ENCODE peak calls at places on chromosomes 2 and 18, in six cellular contexts. B, C, S, H, E and X are unnamed samples.

GRCh38 chr2:50746526-50746925 is 285.4 kb downstream of the NRXN1 start:
- DNase-seq in B (no peak), C (no peak), S (no peak), H (no peak), E (no peak), X (no peak)

GRCh38 chr2:153320892-153321291 is 157.7 kb downstream of the RPRM start:
- DNase-seq in B (no peak), C (no peak), S (no peak), H (no peak), E (no peak), X (no peak)

GRCh38 chr2:199315299-199316179 is 142.2 kb downstream of the SATB2 start:
- DNase-seq in B (no peak), C (no peak), S (no peak), H (no peak), E (no peak), X (peak; percentile 61)

GRCh38 chr2:1868683-1869141 is 124.4 kb upstream of the PXDN start:
- DNase-seq in B (no peak), C (no peak), S (no peak), H (no peak), E (no peak), X (no peak)

GRCh38 chr18:11976882-11977281 is 4.4 kb upstream of the IMPA2 start:
- DNase-seq in B (no peak), C (no peak), S (no peak), H (no peak), E (no peak), X (no peak)

GRCh38 chr2:100416939-100417744 is at the start of gene CHST10:
- DNase-seq in B (peak; percentile 18), C (peak; percentile 72), S (peak; percentile 66), H (peak; percentile 49), E (peak; percentile 93), X (peak; percentile 41)

GRCh38 chr18:51051105-51051712 is 21.2 kb downstream of the SMAD4 start:
- DNase-seq in B (no peak), C (no peak), S (no peak), H (peak; percentile 49), E (no peak), X (peak; percentile 51)

GRCh38 chr2:217160978-217161973 is 301.4 kb upstream of the TNP1 start:
- DNase-seq in B (no peak), C (no peak), S (peak; percentile 15), H (no peak), E (peak; percentile 62), X (no peak)

GRCh38 chr2:217953011-217953481 is 49.7 kb downstream of the TNS1 start:
- DNase-seq in B (no peak), C (peak; percentile 90), S (no peak), H (no peak), E (no peak), X (no peak)

GRCh38 chr2:6945087-6945813 is 28.0 kb downstream of the RNF144A start:
- DNase-seq in B (no peak), C (no peak), S (no peak), H (no peak), E (peak; percentile 57), X (no peak)

GRCh38 chr18:39455300-39455699 is 1889.7 kb upstream of the CELF4 start:
- DNase-seq in B (no peak), C (no peak), S (no peak), H (no peak), E (no peak), X (no peak)

GRCh38 chr18:28177828-28178635 is 1.1 kb upstream of the CDH2 start:
- DNase-seq in B (no peak), C (no peak), S (peak; percentile 66), H (no peak), E (peak; percentile 62), X (peak; percentile 11)

GRCh38 chr18:28176933-28177827 is at the start of gene CDH2:
- DNase-seq in B (no peak), C (peak; percentile 68), S (peak; percentile 69), H (no peak), E (no peak), X (peak; percentile 79)

GRCh38 chr18:28175930-28176673 is 828 bp downstream of the CDH2 start:
- DNase-seq in B (no peak), C (no peak), S (no peak), H (no peak), E (peak; percentile 86), X (no peak)

GRCh38 chr18:28175047-28175929 is 1.6 kb downstream of the CDH2 start:
- DNase-seq in B (no peak), C (peak; percentile 60), S (peak; percentile 33), H (no peak), E (peak; percentile 19), X (no peak)

DNA sequence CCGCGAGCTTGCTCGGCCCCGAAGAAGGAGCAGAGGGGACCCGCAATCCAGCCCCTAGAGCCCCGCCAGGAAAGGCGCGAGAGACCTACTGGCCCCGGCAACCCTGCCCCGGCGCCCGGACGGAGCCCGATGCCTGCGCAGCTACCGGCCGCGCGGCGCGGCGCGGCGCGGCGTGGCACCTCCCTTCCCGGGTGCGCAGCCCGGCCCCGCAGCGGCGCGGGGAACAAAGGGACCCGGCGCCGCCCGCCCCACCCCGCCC is 327 bp downstream of the CDH2 start:
- DNase-seq in B (no peak), C (no peak), S (no peak), H (no peak), E (no peak), X (no peak)
- H3K4me3 ChIP-seq in B (no peak overlapping the region), C (peak overlapping the region; percentile 64), S (peak overlapping the region; percentile 75), H (no peak overlapping the region), E (peak overlapping the region; percentile 64), X (peak overlapping the region; percentile 68)

GRCh38 chr2:79512442-79513401 is at the start of gene CTNNA2:
- DNase-seq in B (no peak), C (no peak), S (peak; percentile 12), H (no peak), E (no peak), X (peak; percentile 67)
- H3K4me3 ChIP-seq in B (no peak within 1 kb of the TSS), C (peak within 1 kb of the TSS; percentile 48), S (peak within 1 kb of the TSS; percentile 45), H (no peak within 1 kb of the TSS), E (peak within 1 kb of the TSS; percentile 60), X (peak within 1 kb of the TSS; percentile 37)

GRCh38 chr2:144230057-144230451 is 289.9 kb downstream of the ZEB2 start:
- DNase-seq in B (no peak), C (no peak), S (no peak), H (no peak), E (no peak), X (no peak)
- H3K4me3 ChIP-seq in B (no peak overlapping the region), C (no peak overlapping the region), S (no peak overlapping the region), H (no peak overlapping the region), E (no peak overlapping the region), X (no peak overlapping the region)

GRCh38 chr2:101750688-101751087 is 53.2 kb downstream of the MAP4K4 start:
- DNase-seq in B (no peak), C (no peak), S (no peak), H (no peak), E (peak; percentile 10), X (no peak)

GRCh38 chr2:101753207-101753616 is 55.7 kb downstream of the MAP4K4 start:
- DNase-seq in B (no peak), C (no peak), S (no peak), H (no peak), E (peak; percentile 24), X (no peak)

GRCh38 chr2:101752708-101753107 is 55.2 kb downstream of the MAP4K4 start:
- DNase-seq in B (no peak), C (peak; percentile 73), S (peak; percentile 36), H (no peak), E (peak; percentile 88), X (no peak)

GRCh38 chr2:101751276-101751675 is 53.8 kb downstream of the MAP4K4 start:
- DNase-seq in B (no peak), C (no peak), S (no peak), H (no peak), E (peak; percentile 75), X (no peak)

DNA sequence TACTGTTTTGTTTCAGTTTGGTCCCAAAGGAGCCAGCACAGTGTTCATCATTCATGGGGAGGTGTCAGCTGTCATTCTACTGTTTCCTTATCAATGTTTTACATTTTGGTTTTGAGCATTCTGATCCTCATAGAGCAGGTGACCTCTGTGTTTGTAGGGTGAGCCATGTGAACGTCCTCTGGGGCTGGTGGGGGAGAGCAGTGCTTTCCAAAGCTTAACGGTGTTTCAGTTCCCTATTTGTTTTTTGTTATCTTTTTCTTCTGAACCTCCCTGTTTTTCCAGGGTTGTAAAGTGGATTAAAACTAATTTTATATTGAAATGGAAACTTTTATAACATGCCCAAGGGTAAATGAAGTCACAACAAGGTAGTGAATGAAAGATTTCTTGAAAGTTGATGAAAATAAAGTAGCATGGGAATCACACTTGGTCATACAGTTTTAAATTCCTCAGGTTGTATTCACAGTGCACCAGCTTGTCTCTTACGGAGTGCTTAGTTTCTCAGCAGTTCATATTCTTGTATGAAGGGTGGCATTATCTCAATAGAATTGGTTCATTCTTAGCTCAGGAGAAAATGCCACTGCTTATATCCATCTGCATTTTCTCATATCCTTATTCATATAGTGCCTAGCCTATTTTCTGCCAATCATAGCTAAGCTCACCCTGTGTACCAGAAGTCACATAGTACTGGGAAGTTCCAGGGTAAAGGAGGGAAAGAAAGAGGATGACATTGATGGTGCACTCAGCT is 54.5 kb downstream of the MAP4K4 start:
- DNase-seq in B (no peak), C (no peak), S (no peak), H (no peak), E (no peak), X (no peak)
- H3K4me3 ChIP-seq in B (no peak overlapping the region), C (no peak overlapping the region), S (no peak overlapping the region), H (no peak overlapping the region), E (no peak overlapping the region), X (no peak overlapping the region)

DNA sequence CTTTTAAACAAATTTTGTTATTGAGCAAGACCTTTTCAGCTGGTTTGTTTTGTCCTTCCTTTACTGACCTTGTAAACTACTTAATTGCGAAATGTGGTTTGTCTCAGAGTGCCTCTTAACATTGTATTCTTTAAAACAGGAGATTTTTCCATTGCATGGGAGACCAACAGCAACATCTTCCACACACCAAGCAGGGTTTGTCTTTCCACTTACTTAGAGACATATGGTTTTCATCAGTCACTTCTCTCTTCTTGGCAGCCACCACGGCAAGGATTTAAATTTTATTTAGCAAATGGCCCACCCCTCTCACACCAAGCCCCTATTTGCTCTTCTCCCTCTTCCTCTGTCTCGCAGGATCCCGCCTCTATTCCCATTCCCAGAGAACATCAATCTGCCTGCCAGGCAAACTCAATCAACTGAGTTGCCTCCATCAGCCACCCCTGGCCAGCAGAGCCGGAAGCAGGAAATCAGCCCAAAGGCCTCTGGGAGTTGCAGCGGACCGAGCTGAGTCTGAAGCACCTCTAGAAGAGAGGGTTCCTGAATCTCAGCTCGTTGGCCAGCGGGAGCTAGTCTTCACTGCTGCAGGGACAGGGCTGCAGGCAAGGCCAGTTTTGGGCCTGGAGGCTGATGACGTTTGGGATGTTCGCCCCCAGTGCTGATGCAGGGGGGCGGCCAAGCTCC is 11.3 kb upstream of the CIB4 start:
- DNase-seq in B (no peak), C (peak; percentile 76), S (no peak), H (no peak), E (no peak), X (no peak)
- H3K4me3 ChIP-seq in B (no peak overlapping the region), C (no peak overlapping the region), S (no peak overlapping the region), H (no peak overlapping the region), E (no peak overlapping the region), X (no peak overlapping the region)

DNA sequence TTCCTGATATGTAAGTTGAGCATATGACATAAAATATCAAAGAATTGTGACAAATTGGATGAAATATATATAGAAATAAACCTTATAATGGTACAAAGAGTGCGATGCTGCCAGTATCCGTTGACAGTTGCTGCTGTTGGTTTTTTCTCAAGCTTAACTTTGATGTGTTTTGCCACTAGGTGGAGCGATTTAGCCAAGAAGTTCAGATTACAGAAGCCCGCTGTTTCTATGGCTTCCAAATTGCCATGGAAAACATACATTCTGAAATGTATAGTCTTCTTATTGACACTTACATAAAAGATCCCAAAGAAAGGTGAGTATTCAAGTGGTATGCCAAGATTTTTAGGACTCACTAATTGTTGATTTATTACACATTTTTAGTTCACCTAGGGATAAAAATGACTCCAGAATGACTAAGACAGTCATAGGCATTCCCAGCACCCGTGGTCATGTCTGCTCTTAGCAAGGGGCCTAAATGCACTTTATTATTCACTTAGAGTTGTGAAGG is 2.1 kb downstream of the RRM2 start:
- DNase-seq in B (no peak), C (peak; percentile 59), S (peak; percentile 44), H (peak; percentile 63), E (no peak), X (peak; percentile 85)
- H3K4me3 ChIP-seq in B (no peak overlapping the region), C (no peak overlapping the region), S (no peak overlapping the region), H (no peak overlapping the region), E (no peak overlapping the region), X (peak overlapping the region; percentile 91)